ENCODE peak calls at places on chromosomes 11 and 22, in nine cellular contexts. W, M, L, Y, E, D, Q, V and U are unnamed samples.

GRCh38 chr11:124896071-124896750 is 1.5 kb downstream of the ROBO4 start:
- DNase-seq in W (no peak), M (no peak), L (no peak), Y (no peak), E (no peak), D (no peak), Q (no peak), V (no peak), U (no peak)

GRCh38 chr11:120827820-120828219 is 196.1 kb upstream of the TBCEL start:
- DNase-seq in W (no peak), M (no peak), L (no peak), Y (no peak), E (no peak), D (no peak), Q (no peak), V (no peak), U (no peak)

GRCh38 chr11:68099057-68099456 is 22.1 kb downstream of the CHKA start:
- DNase-seq in W (no peak), M (no peak), L (no peak), Y (no peak), E (no peak), D (no peak), Q (no peak), V (no peak), U (no peak)

GRCh38 chr11:8531312-8531711 is 62.7 kb downstream of the STK33 start:
- DNase-seq in W (no peak), M (no peak), L (no peak), Y (no peak), E (no peak), D (peak; percentile 1), Q (no peak), V (no peak), U (peak; percentile 64)

GRCh38 chr22:39498368-39498767 is 3.7 kb upstream of the MIEF1 start:
- DNase-seq in W (no peak), M (no peak), L (no peak), Y (no peak), E (no peak), D (no peak), Q (no peak), V (no peak), U (peak; percentile 69)

GRCh38 chr11:32068134-32068533 is 22.7 kb upstream of the RCN1 start:
- DNase-seq in W (no peak), M (no peak), L (no peak), Y (no peak), E (no peak), D (peak; percentile 35), Q (no peak), V (no peak), U (no peak)

GRCh38 chr11:117941163-117941707 is 12.0 kb upstream of the TMPRSS13 start:
- DNase-seq in W (no peak), M (no peak), L (no peak), Y (peak; percentile 30), E (no peak), D (no peak), Q (no peak), V (no peak), U (no peak)

GRCh38 chr22:33921576-33922181 is 1.4 kb upstream of the LARGE1 start:
- DNase-seq in W (no peak), M (peak; percentile 58), L (no peak), Y (peak; percentile 34), E (no peak), D (peak; percentile 47), Q (peak; percentile 22), V (peak; percentile 6), U (peak; percentile 50)

GRCh38 chr11:128208329-128209220 is 378.8 kb downstream of the ETS1 start:
- DNase-seq in W (no peak), M (peak; percentile 11), L (no peak), Y (no peak), E (no peak), D (peak; percentile 97), Q (peak; percentile 21), V (no peak), U (no peak)

GRCh38 chr22:49738006-49738405 is 89.7 kb downstream of the BRD1 start:
- DNase-seq in W (no peak), M (no peak), L (no peak), Y (no peak), E (no peak), D (no peak), Q (no peak), V (no peak), U (no peak)

GRCh38 chr11:44326615-44327475 is 16.9 kb upstream of the ALX4 start:
- DNase-seq in W (no peak), M (no peak), L (no peak), Y (no peak), E (no peak), D (peak; percentile 31), Q (no peak), V (no peak), U (no peak)

GRCh38 chr11:132361011-132361550 is 990.7 kb downstream of the NTM start:
- DNase-seq in W (no peak), M (no peak), L (no peak), Y (no peak), E (no peak), D (no peak), Q (no peak), V (no peak), U (no peak)

GRCh38 chr11:32435511-32435946 is at the start of gene WT1:
- DNase-seq in W (no peak), M (peak; percentile 65), L (no peak), Y (no peak), E (peak; percentile 53), D (no peak), Q (no peak), V (no peak), U (peak; percentile 59)

GRCh38 chr11:120256178-120256577 is 16.2 kb downstream of the POU2F3 start:
- DNase-seq in W (no peak), M (no peak), L (no peak), Y (no peak), E (no peak), D (no peak), Q (no peak), V (no peak), U (no peak)

GRCh38 chr22:33831207-33831606 is 89.1 kb downstream of the LARGE1 start:
- DNase-seq in W (no peak), M (no peak), L (no peak), Y (no peak), E (no peak), D (no peak), Q (no peak), V (no peak), U (no peak)